ENCODE peak calls at places on chromosomes 16 and 17, in six cellular contexts. K, C, R, V, N and F are unnamed samples.

GRCh38 chr16:30187971-30188561 is 4.7 kb downstream of the CORO1A start:
- DNase-seq in R (no peak), V (peak), N (no peak), C (no peak), K (peak), F (no peak)

GRCh38 chr17:38463451-38463858 is 35.2 kb downstream of the ARHGAP23 start:
- DNase-seq in C (peak), V (no peak), K (no peak), N (no peak), R (peak), F (no peak)

GRCh38 chr17:81161972-81162371 is 3.3 kb upstream of the PVALEF start:
- DNase-seq in V (no peak), C (no peak), K (no peak), R (no peak), N (no peak), F (no peak)

GRCh38 chr16:70267516-70267915 is 15.8 kb upstream of the EXOSC6 start:
- DNase-seq in R (no peak), N (peak), C (no peak), V (peak), K (peak), F (peak)

GRCh38 chr16:21265104-21265825 is 12.8 kb downstream of the CRYM start:
- DNase-seq in N (no peak), R (peak), C (no peak), V (no peak), K (no peak), F (no peak)

GRCh38 chr17:39237586-39237985 is 11.8 kb upstream of the STAC2 start:
- DNase-seq in K (no peak), C (no peak), V (peak), R (no peak), N (no peak), F (no peak)

GRCh38 chr16:25176136-25176535 is 40.6 kb upstream of the AQP8 start:
- DNase-seq in V (no peak), R (no peak), K (no peak), N (no peak), C (no peak), F (no peak)

GRCh38 chr17:38605230-38605851 is 411 bp downstream of the SRCIN1 start:
- DNase-seq in R (no peak), N (no peak), V (no peak), C (no peak), K (peak), F (no peak)

GRCh38 chr17:46984892-46985291 is 5.8 kb upstream of the RPRML start:
- DNase-seq in C (no peak), R (no peak), N (no peak), V (peak), K (no peak), F (no peak)

GRCh38 chr17:80426671-80427326 is 11.8 kb downstream of the ENDOV start:
- DNase-seq in V (peak), K (peak), N (peak), R (peak), C (peak), F (peak)

GRCh38 chr16:27486344-27486743 is 63.4 kb downstream of the GTF3C1 start:
- DNase-seq in K (no peak), C (no peak), N (no peak), R (no peak), V (no peak), F (peak)

GRCh38 chr17:45320931-45321461 is 4.2 kb upstream of the MAP3K14 start:
- DNase-seq in K (no peak), C (no peak), N (peak), R (no peak), V (peak), F (no peak)

GRCh38 chr17:82386256-82386831 is 14.8 kb downstream of the UTS2R start:
- DNase-seq in R (no peak), N (no peak), C (peak), V (no peak), K (no peak), F (peak)

GRCh38 chr17:68200689-68201424 is 47.0 kb upstream of the AMZ2 start:
- DNase-seq in N (peak), R (peak), K (peak), V (peak), C (peak), F (no peak)

GRCh38 chr17:35129973-35130351 is 8.5 kb downstream of the FNDC8 start:
- DNase-seq in C (no peak), K (no peak), R (no peak), N (peak), V (no peak), F (no peak)

GRCh38 chr16:82071421-82071820 is 36.4 kb downstream of the HSD17B2 start:
- DNase-seq in C (no peak), V (no peak), K (no peak), R (no peak), N (no peak), F (no peak)

GRCh38 chr17:8162232-8162996 is at the start of gene VAMP2:
- DNase-seq in V (peak), K (peak), N (peak), R (peak), C (peak), F (no peak)

GRCh38 chr16:84842516-84843148 is 22.8 kb downstream of the CRISPLD2 start:
- DNase-seq in C (no peak), V (no peak), K (no peak), N (no peak), R (peak), F (no peak)

GRCh38 chr16:84843149-84844048 is 23.6 kb downstream of the CRISPLD2 start:
- DNase-seq in K (no peak), V (no peak), N (no peak), C (no peak), R (no peak), F (no peak)

GRCh38 chr16:84840687-84841627 is 21.2 kb downstream of the CRISPLD2 start:
- DNase-seq in N (no peak), R (no peak), K (no peak), C (no peak), V (no peak), F (no peak)

GRCh38 chr16:84839956-84840355 is 20.2 kb downstream of the CRISPLD2 start:
- DNase-seq in C (no peak), R (no peak), K (no peak), N (peak), V (no peak), F (no peak)

DNA sequence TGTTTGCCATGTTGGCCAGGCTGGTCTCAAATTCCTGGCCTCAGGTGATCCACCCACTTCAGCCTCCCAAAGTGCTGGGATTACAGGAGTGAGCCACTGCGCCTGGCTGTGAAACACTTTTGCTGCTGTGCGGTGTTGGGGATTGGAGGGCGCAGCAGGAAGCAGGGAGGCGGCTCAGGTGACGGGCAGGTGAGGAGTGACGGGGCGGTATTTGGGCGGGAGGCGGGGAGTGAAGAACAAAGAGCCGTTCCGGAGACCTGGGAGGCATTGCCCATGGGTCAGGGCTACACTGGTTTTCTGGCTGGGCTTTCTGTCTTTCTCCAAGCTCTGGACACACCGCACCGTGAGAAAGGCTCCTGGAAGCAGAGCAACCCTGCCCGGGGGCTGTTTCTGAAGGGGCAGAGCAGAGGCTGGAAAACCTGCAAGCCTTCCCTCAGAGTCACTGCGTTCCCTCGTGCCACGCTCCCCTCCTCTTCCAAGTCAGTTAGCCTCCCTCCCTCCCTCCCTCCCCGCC is 22.1 kb downstream of the CRISPLD2 start:
- DNase-seq in N (no peak), R (no peak), C (no peak), K (no peak), V (peak), F (no peak)
- TF ChIP-seq CTCF in N (no peak), R (no peak), C (no peak), K (no peak), V (no peak), F (no peak)

GRCh38 chr16:72939247-72939646 is 108.7 kb downstream of the ZFHX3 start:
- DNase-seq in N (peak), R (no peak), V (peak), K (no peak), C (no peak), F (no peak)
- TF ChIP-seq CTCF in N (peak), R (peak), V (no peak), K (no peak), C (no peak), F (peak)

GRCh38 chr16:66427451-66427860 is 361 bp downstream of the BEAN1 start:
- DNase-seq in R (no peak), V (no peak), K (no peak), N (no peak), C (peak), F (no peak)

GRCh38 chr16:66428682-66429251 is 1.7 kb downstream of the BEAN1 start:
- DNase-seq in K (no peak), N (no peak), R (no peak), V (no peak), C (peak), F (no peak)

GRCh38 chr16:66430214-66430613 is 3.1 kb downstream of the BEAN1 start:
- DNase-seq in V (no peak), R (no peak), C (no peak), N (no peak), K (no peak), F (no peak)

GRCh38 chr16:66427871-66428681 is 981 bp downstream of the BEAN1 start:
- DNase-seq in C (peak), R (peak), K (peak), V (peak), N (no peak), F (no peak)

GRCh38 chr16:66429290-66429962 is 2.3 kb downstream of the BEAN1 start:
- DNase-seq in R (no peak), V (no peak), N (no peak), C (peak), K (no peak), F (no peak)
- TF ChIP-seq CTCF in R (no peak), V (no peak), N (no peak), C (no peak), K (no peak), F (no peak)

DNA sequence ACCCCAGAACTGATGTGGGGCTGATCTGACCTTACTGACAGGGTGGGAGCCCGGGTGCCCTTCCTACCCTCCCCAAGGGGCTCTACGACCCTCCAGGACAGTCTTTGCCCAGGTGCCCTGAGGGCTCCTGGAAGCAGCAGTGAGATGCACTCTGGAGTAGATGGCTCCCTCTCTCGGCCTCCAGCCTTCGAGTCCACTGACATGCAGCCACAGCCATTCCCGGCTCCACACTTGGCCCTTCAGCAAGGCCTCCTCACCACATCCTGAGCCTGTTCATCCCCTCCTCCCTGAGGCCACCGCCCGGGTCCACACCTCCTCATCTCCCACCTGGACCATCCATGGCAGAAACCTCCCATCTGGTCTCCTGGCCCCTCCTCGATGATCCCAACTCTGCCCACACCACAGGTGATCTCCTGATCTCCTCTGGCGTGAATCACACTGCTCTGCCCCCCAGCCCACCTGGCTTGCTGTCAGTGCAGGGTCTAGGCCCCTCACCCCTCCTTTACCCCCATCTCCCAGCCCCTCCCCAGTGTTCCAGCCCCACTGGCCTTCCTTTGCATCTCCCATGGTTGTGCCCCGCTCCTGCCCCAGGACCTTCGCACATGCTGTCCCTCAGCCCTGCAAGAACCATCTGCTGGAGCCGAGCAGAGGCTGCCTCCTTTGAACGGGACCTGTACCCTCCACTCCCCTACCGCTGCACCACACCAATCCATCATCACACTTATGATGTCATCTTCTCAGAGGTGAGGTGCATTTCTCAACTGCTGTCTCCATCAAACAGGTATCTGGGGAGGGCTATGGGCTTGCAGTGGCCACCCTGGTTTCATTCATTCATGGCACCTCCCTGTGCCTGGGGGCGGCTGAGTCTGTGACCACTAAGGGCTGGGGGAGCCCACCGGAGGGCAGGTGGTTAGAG is 44.7 kb downstream of the SOCS1 start:
- DNase-seq in C (no peak), V (no peak), K (no peak), N (no peak), R (no peak), F (no peak)
- TF ChIP-seq CTCF in C (no peak), V (no peak), K (no peak), N (no peak), R (no peak), F (no peak)

GRCh38 chr16:75111514-75112280 is 4.9 kb downstream of the LDHD start:
- DNase-seq in V (no peak), N (no peak), R (no peak), K (peak), C (no peak), F (no peak)
- TF ChIP-seq CTCF in V (no peak), N (no peak), R (no peak), K (peak), C (no peak), F (no peak)

DNA sequence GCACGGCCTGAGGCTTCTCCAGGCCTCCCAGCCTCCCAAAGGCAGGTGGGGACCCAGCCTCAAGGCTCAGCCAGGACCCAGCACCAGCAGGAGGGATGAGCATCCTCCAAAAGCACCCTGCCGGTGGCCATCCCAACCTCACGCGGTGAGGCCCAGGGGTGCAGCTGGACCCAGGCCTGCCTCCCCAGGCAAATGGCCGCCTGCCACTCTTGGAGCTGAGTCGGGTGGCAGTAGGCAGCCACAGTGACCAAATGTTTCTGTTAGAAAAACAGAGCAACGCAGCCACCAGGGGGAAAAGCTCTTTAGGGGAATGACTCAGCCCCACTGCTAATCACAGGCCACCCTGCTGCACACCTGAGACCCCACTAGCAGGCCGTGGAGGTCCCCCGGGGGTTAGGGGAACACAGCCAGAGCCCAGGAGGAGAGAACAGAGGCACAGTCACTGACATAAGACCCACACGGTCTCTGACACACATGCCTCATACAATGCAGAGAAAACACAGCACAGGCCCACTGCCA is 12.5 kb downstream of the BCAR1 start:
- DNase-seq in R (no peak), C (no peak), K (no peak), V (no peak), N (no peak), F (no peak)
- TF ChIP-seq CTCF in R (peak), C (no peak), K (no peak), V (no peak), N (peak), F (peak)